ENCODE peak calls at places on chromosomes 13 and 19, in seven cellular contexts. One of them, this sample, is unnamed.

GRCh38 chr13:44311011-44311481 is 62.6 kb upstream of the SERP2 start:
- DNase-seq in neural progenitor cell: no peak
- DNase-seq in left ventricle myocardium inferior: no peak
- DNase-seq in GM06990: no peak
- DNase-seq in CD8-positive, alpha-beta T cell: no peak
- DNase-seq in A549: no peak
- DNase-seq in Caco-2: no peak
- DNase-seq in this sample: no peak

GRCh38 chr13:78323848-78324247 is 279.5 kb downstream of the POU4F1 start:
- DNase-seq in GM06990: no peak
- DNase-seq in A549: no peak
- DNase-seq in CD8-positive, alpha-beta T cell: no peak
- DNase-seq in Caco-2: no peak
- DNase-seq in neural progenitor cell: no peak
- DNase-seq in left ventricle myocardium inferior: no peak
- DNase-seq in this sample: no peak

GRCh38 chr13:47332149-47332548 is 435.3 kb upstream of the HTR2A start:
- DNase-seq in GM06990: no peak
- DNase-seq in A549: no peak
- DNase-seq in neural progenitor cell: no peak
- DNase-seq in Caco-2: no peak
- DNase-seq in left ventricle myocardium inferior: no peak
- DNase-seq in CD8-positive, alpha-beta T cell: no peak
- DNase-seq in this sample: no peak

GRCh38 chr13:40430234-40430633 is 236.2 kb downstream of the FOXO1 start:
- DNase-seq in Caco-2: no peak
- DNase-seq in neural progenitor cell: peak; percentile 73
- DNase-seq in CD8-positive, alpha-beta T cell: no peak
- DNase-seq in GM06990: no peak
- DNase-seq in left ventricle myocardium inferior: no peak
- DNase-seq in A549: no peak
- DNase-seq in this sample: no peak

GRCh38 chr19:17073869-17074627 is 1.2 kb downstream of the HAUS8 start:
- DNase-seq in neural progenitor cell: no peak
- DNase-seq in left ventricle myocardium inferior: no peak
- DNase-seq in A549: no peak
- DNase-seq in CD8-positive, alpha-beta T cell: no peak
- DNase-seq in Caco-2: no peak
- DNase-seq in GM06990: peak; percentile 66
- DNase-seq in this sample: peak; percentile 77

GRCh38 chr13:74987124-74987690 is 494.8 kb downstream of the TBC1D4 start:
- DNase-seq in A549: no peak
- DNase-seq in GM06990: no peak
- DNase-seq in CD8-positive, alpha-beta T cell: no peak
- DNase-seq in Caco-2: no peak
- DNase-seq in left ventricle myocardium inferior: no peak
- DNase-seq in neural progenitor cell: no peak
- DNase-seq in this sample: no peak

GRCh38 chr19:50204811-50205675 is 1.6 kb downstream of the MYH14 start:
- DNase-seq in Caco-2: peak; percentile 98
- DNase-seq in left ventricle myocardium inferior: peak; percentile 65
- DNase-seq in neural progenitor cell: peak; percentile 93
- DNase-seq in CD8-positive, alpha-beta T cell: no peak
- DNase-seq in GM06990: peak; percentile 24
- DNase-seq in A549: no peak
- DNase-seq in this sample: no peak

GRCh38 chr19:47704024-47704423 is 9.2 kb upstream of the EHD2 start:
- DNase-seq in CD8-positive, alpha-beta T cell: no peak
- DNase-seq in left ventricle myocardium inferior: no peak
- DNase-seq in A549: no peak
- DNase-seq in neural progenitor cell: no peak
- DNase-seq in Caco-2: no peak
- DNase-seq in GM06990: no peak
- DNase-seq in this sample: no peak

GRCh38 chr19:46482645-46483044 is 11.3 kb upstream of the PNMA8A start:
- DNase-seq in neural progenitor cell: no peak
- DNase-seq in CD8-positive, alpha-beta T cell: no peak
- DNase-seq in left ventricle myocardium inferior: no peak
- DNase-seq in Caco-2: no peak
- DNase-seq in A549: no peak
- DNase-seq in GM06990: no peak
- DNase-seq in this sample: no peak

GRCh38 chr13:92719868-92720267 is 506.7 kb upstream of the GPC6 start:
- DNase-seq in CD8-positive, alpha-beta T cell: no peak
- DNase-seq in left ventricle myocardium inferior: no peak
- DNase-seq in GM06990: no peak
- DNase-seq in A549: no peak
- DNase-seq in neural progenitor cell: peak; percentile 43
- DNase-seq in Caco-2: no peak
- DNase-seq in this sample: no peak

GRCh38 chr19:3748965-3749364 is 12.5 kb downstream of the APBA3 start:
- DNase-seq in neural progenitor cell: no peak
- DNase-seq in GM06990: no peak
- DNase-seq in Caco-2: no peak
- DNase-seq in A549: no peak
- DNase-seq in CD8-positive, alpha-beta T cell: no peak
- DNase-seq in left ventricle myocardium inferior: no peak
- DNase-seq in this sample: no peak

GRCh38 chr13:36475468-36475867 is 43.2 kb downstream of the CCNA1 start:
- DNase-seq in A549: no peak
- DNase-seq in CD8-positive, alpha-beta T cell: no peak
- DNase-seq in Caco-2: peak; percentile 11
- DNase-seq in left ventricle myocardium inferior: no peak
- DNase-seq in neural progenitor cell: peak; percentile 26
- DNase-seq in GM06990: no peak
- DNase-seq in this sample: no peak

GRCh38 chr13:72638059-72638815 is 89.2 kb downstream of the MZT1 start:
- DNase-seq in Caco-2: no peak
- DNase-seq in CD8-positive, alpha-beta T cell: no peak
- DNase-seq in neural progenitor cell: no peak
- DNase-seq in left ventricle myocardium inferior: no peak
- DNase-seq in GM06990: no peak
- DNase-seq in A549: no peak
- DNase-seq in this sample: no peak

GRCh38 chr13:49629947-49630346 is 1.6 kb downstream of the ARL11 start:
- DNase-seq in CD8-positive, alpha-beta T cell: no peak
- DNase-seq in left ventricle myocardium inferior: no peak
- DNase-seq in GM06990: no peak
- DNase-seq in Caco-2: no peak
- DNase-seq in A549: no peak
- DNase-seq in neural progenitor cell: no peak
- DNase-seq in this sample: no peak

GRCh38 chr19:56476671-56477428 is at the start of gene ZNF667:
- DNase-seq in A549: no peak
- DNase-seq in neural progenitor cell: peak; percentile 7
- DNase-seq in left ventricle myocardium inferior: peak; percentile 18
- DNase-seq in Caco-2: no peak
- DNase-seq in CD8-positive, alpha-beta T cell: no peak
- DNase-seq in GM06990: no peak
- DNase-seq in this sample: no peak

GRCh38 chr19:35889370-35890112 is 10.8 kb downstream of the NFKBID start:
- DNase-seq in Caco-2: no peak
- DNase-seq in CD8-positive, alpha-beta T cell: no peak
- DNase-seq in neural progenitor cell: no peak
- DNase-seq in A549: no peak
- DNase-seq in left ventricle myocardium inferior: no peak
- DNase-seq in GM06990: no peak
- DNase-seq in this sample: no peak

GRCh38 chr13:101211261-101211660 is 205.0 kb downstream of the NALCN start:
- DNase-seq in Caco-2: no peak
- DNase-seq in CD8-positive, alpha-beta T cell: no peak
- DNase-seq in neural progenitor cell: no peak
- DNase-seq in A549: peak; percentile 14
- DNase-seq in left ventricle myocardium inferior: no peak
- DNase-seq in GM06990: no peak
- DNase-seq in this sample: no peak

GRCh38 chr19:406121-406711 is 2.7 kb downstream of the C2CD4C start:
- DNase-seq in CD8-positive, alpha-beta T cell: no peak
- DNase-seq in Caco-2: no peak
- DNase-seq in GM06990: no peak
- DNase-seq in left ventricle myocardium inferior: no peak
- DNase-seq in neural progenitor cell: no peak
- DNase-seq in A549: no peak
- DNase-seq in this sample: no peak

DNA sequence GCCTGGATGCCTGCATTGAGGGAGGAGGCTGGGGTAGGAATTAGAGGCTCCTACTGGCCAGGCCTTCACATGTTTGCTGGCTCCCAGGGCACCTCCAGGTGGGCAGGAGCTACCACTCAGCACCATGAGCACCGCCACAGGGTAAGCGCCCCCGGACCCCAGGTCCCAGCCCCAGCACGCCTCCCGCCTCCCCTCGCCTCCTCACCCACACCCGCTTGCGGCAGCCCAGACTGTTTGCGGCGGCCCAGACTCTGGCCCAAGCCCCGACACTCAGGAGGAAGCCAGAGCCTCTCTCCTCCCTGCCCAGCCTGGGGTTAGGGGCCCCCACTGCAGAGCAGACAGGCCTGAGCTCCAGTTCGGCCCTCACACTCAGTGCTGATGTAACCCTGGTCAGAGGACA is 652 bp downstream of the EPS8L1 start:
- DNase-seq in GM06990: no peak
- DNase-seq in Caco-2: no peak
- DNase-seq in left ventricle myocardium inferior: no peak
- DNase-seq in A549: no peak
- DNase-seq in CD8-positive, alpha-beta T cell: no peak
- DNase-seq in neural progenitor cell: no peak
- DNase-seq in this sample: no peak
- H3K4me3 ChIP-seq in GM06990: no peak overlapping the region
- H3K4me3 ChIP-seq in Caco-2: peak overlapping the region; percentile 45
- H3K4me3 ChIP-seq in left ventricle myocardium inferior: no peak overlapping the region
- H3K4me3 ChIP-seq in A549: no peak overlapping the region
- H3K4me3 ChIP-seq in CD8-positive, alpha-beta T cell: no peak overlapping the region
- H3K4me3 ChIP-seq in neural progenitor cell: no peak overlapping the region
- H3K4me3 ChIP-seq in this sample: no peak overlapping the region

DNA sequence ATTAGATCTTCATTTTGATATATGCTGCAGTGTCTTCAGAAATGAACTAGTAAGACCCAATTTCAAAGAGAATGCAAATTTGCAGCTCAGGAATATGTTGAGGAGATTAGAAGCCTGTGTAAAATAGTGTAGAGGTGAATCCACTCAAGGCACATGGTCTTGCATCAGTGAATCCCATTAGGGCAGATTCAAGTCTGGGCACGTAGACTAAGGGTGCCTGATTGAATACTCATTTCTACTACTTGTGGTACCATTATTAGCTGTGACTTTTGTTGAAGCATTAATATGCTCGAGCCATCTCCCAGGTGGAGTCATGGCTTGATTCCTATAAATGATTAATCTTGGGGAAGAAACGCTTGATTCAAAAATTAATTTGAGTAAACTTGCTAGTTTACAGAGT is 129.4 kb downstream of the AKAP11 start:
- DNase-seq in A549: no peak
- DNase-seq in Caco-2: no peak
- DNase-seq in GM06990: no peak
- DNase-seq in left ventricle myocardium inferior: no peak
- DNase-seq in neural progenitor cell: no peak
- DNase-seq in CD8-positive, alpha-beta T cell: no peak
- DNase-seq in this sample: peak; percentile 66
- TF ChIP-seq CTCF in A549: no peak
- TF ChIP-seq CTCF in Caco-2: no peak
- TF ChIP-seq CTCF in GM06990: no peak
- TF ChIP-seq CTCF in left ventricle myocardium inferior: no peak
- TF ChIP-seq CTCF in neural progenitor cell: no peak
- TF ChIP-seq CTCF in CD8-positive, alpha-beta T cell: no peak
- TF ChIP-seq CTCF in this sample: no peak

DNA sequence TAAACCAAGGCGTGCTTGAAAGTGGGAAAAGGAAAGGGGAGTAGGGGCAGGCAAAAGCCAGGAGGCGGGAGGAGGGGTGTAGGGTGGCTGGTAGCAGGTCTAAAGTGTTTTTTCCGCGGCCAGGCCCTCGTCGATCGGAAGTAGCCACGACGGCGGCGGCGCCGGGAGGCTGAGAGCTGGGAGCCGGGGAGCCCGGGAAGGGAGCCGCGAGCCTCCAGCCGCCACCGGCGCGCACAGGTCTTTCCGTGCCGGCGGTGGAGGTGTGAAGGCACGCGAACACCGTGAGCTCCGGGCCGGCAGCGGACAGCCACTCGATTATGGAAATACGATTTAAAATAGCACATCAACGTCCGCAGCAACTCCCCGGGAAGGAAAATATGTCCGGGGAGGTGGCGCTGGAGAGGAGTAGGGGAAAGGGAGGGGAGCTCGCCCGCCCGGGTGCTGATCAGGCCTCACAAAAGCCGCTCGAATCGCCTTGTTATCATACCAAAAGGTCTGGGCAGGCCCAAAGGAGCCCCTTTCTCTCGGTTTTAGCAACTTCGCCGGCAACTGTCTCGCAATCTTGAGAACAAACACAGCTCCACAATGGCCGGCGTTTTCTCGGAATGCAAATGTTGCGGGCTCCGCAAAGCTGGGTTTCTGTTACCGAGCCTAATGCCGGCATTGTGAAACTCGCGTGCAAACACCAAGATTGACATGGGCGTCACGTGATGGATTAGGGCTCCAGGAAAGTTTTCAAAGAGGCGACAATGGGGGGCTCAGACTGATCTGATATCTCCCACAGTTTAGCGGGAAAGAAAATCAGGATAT is 2.9 kb upstream of the PCDH8 start:
- DNase-seq in neural progenitor cell: peak; percentile 97
- DNase-seq in GM06990: peak; percentile 76
- DNase-seq in Caco-2: peak; percentile 59
- DNase-seq in A549: no peak
- DNase-seq in CD8-positive, alpha-beta T cell: no peak
- DNase-seq in left ventricle myocardium inferior: peak; percentile 26
- DNase-seq in this sample: peak; percentile 96
- H3K4me3 ChIP-seq in neural progenitor cell: peak overlapping the region; percentile 60
- H3K4me3 ChIP-seq in GM06990: peak overlapping the region; percentile 70
- H3K4me3 ChIP-seq in Caco-2: peak overlapping the region; percentile 74
- H3K4me3 ChIP-seq in A549: peak overlapping the region; percentile 53
- H3K4me3 ChIP-seq in CD8-positive, alpha-beta T cell: peak overlapping the region; percentile 29
- H3K4me3 ChIP-seq in left ventricle myocardium inferior: peak overlapping the region; percentile 71
- H3K4me3 ChIP-seq in this sample: peak overlapping the region; percentile 73

GRCh38 chr19:33928458-33928950 is 131.8 kb downstream of the KCTD15 start:
- DNase-seq in left ventricle myocardium inferior: no peak
- DNase-seq in Caco-2: no peak
- DNase-seq in neural progenitor cell: no peak
- DNase-seq in GM06990: no peak
- DNase-seq in CD8-positive, alpha-beta T cell: no peak
- DNase-seq in A549: no peak
- DNase-seq in this sample: no peak

DNA sequence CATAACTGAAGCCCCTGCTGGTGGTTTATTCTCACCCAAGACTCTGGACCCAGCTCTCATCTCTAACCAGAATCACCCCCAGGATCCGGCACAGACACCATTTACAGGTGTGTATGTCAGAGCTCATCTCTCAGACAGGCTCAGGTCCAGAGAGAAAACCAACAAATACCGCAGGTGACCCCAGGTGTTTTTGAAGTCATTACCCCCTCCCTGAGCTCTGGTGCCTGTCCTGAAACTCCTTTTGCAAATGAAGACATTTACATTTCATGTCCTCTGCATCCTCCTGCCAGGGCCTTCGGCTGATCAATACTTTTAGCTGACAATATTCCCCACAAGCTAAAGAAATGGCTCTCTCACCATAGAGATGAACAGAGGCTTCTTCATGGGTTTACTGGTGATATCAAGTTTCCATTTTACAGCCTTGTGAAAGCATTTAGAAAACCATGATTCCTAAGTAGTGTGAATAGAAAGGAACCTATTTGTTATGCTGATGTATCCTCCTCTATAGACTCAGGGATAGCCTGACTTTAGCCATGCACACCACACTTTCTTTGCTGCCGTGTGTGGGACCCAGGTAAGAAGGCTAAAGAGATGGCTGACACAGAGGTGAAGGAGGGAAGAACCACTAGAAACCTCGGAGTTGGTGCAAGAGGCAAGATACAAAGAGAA is 131.3 kb downstream of the KCTD15 start:
- DNase-seq in neural progenitor cell: no peak
- DNase-seq in Caco-2: no peak
- DNase-seq in A549: no peak
- DNase-seq in left ventricle myocardium inferior: no peak
- DNase-seq in CD8-positive, alpha-beta T cell: no peak
- DNase-seq in GM06990: no peak
- DNase-seq in this sample: no peak
- TF ChIP-seq CTCF in neural progenitor cell: no peak
- TF ChIP-seq CTCF in Caco-2: no peak
- TF ChIP-seq CTCF in A549: no peak
- TF ChIP-seq CTCF in left ventricle myocardium inferior: no peak
- TF ChIP-seq CTCF in CD8-positive, alpha-beta T cell: no peak
- TF ChIP-seq CTCF in GM06990: no peak
- TF ChIP-seq CTCF in this sample: no peak